ENCODE peak calls at places on chromosomes 2 and 18, in six cellular contexts. W, L, Y, Z, S and Q are unnamed samples.

GRCh38 chr2:158990397-158991209 is 22.2 kb downstream of the TANC1 start:
- DNase-seq in W (no peak), L (peak), Y (no peak), Z (no peak), S (peak), Q (peak)

GRCh38 chr2:49241991-49242390 is 87.7 kb upstream of the FSHR start:
- DNase-seq in W (no peak), L (no peak), Y (no peak), Z (no peak), S (peak), Q (no peak)

GRCh38 chr2:127154985-127155650 is 48.2 kb upstream of the BIN1 start:
- DNase-seq in W (no peak), L (no peak), Y (no peak), Z (no peak), S (no peak), Q (no peak)

GRCh38 chr2:48107326-48107925 is 201.1 kb upstream of the FBXO11 start:
- DNase-seq in W (no peak), L (peak), Y (no peak), Z (no peak), S (peak), Q (no peak)

GRCh38 chr2:128622371-128622770 is 303.7 kb upstream of the HS6ST1 start:
- DNase-seq in W (no peak), L (no peak), Y (no peak), Z (no peak), S (no peak), Q (no peak)

GRCh38 chr2:240250150-240250984 is 109.9 kb upstream of the OTOS start:
- DNase-seq in W (peak), L (no peak), Y (peak), Z (peak), S (no peak), Q (no peak)

GRCh38 chr2:222561817-222562424 is 94.0 kb downstream of the FARSB start:
- DNase-seq in W (no peak), L (peak), Y (peak), Z (no peak), S (peak), Q (peak)

GRCh38 chr2:28348149-28348567 is 44.5 kb upstream of the FOSL2 start:
- DNase-seq in W (no peak), L (no peak), Y (no peak), Z (no peak), S (no peak), Q (no peak)

GRCh38 chr18:51621103-51621969 is 423.9 kb upstream of the MEX3C start:
- DNase-seq in W (no peak), L (peak), Y (peak), Z (no peak), S (peak), Q (peak)

GRCh38 chr2:75558786-75559428 is 1.8 kb downstream of the EVA1A start:
- DNase-seq in W (no peak), L (peak), Y (no peak), Z (no peak), S (peak), Q (no peak)

GRCh38 chr18:57922885-57923284 is 119.8 kb upstream of the ATP8B1 start:
- DNase-seq in W (no peak), L (no peak), Y (no peak), Z (no peak), S (no peak), Q (no peak)

GRCh38 chr2:3840611-3841010 is 137.2 kb downstream of the DCDC2C start:
- DNase-seq in W (no peak), L (no peak), Y (no peak), Z (no peak), S (no peak), Q (no peak)

GRCh38 chr2:52918551-52918950 is 849.1 kb upstream of the CHAC2 start:
- DNase-seq in W (no peak), L (no peak), Y (no peak), Z (no peak), S (peak), Q (peak)

GRCh38 chr2:170022692-170023091 is 155.3 kb upstream of the MYO3B start:
- DNase-seq in W (no peak), L (peak), Y (no peak), Z (no peak), S (peak), Q (peak)

GRCh38 chr18:47585136-47585535 is 333.7 kb upstream of the SKOR2 start:
- DNase-seq in W (no peak), L (no peak), Y (no peak), Z (no peak), S (no peak), Q (no peak)

GRCh38 chr2:237181844-237182243 is 96.2 kb downstream of the COPS8 start:
- DNase-seq in W (peak), L (peak), Y (no peak), Z (no peak), S (peak), Q (peak)

GRCh38 chr18:66111018-66111417 is 360.2 kb downstream of the CDH7 start:
- DNase-seq in W (no peak), L (no peak), Y (no peak), Z (no peak), S (no peak), Q (no peak)

GRCh38 chr18:60686142-60686541 is 313.6 kb upstream of the MC4R start:
- DNase-seq in W (no peak), L (no peak), Y (no peak), Z (no peak), S (no peak), Q (no peak)

GRCh38 chr2:180944372-180944771 is 36.0 kb upstream of the UBE2E3 start:
- DNase-seq in W (no peak), L (no peak), Y (peak), Z (no peak), S (no peak), Q (no peak)

GRCh38 chr2:100321181-100321880 is 970 bp downstream of the LONRF2 start:
- DNase-seq in W (no peak), L (peak), Y (peak), Z (no peak), S (peak), Q (peak)

GRCh38 chr18:22346342-22346967 is 71.3 kb downstream of the CTAGE1 start:
- DNase-seq in W (no peak), L (peak), Y (no peak), Z (no peak), S (peak), Q (peak)